ENCODE peak calls at places on chromosomes 1 and 21, in six cellular contexts. V is heart right ventricle, K is PC-3, L is uterus, Z is Peyer's patch, C is BE2C. N is an unnamed sample.

GRCh38 chr1:220962031-220962751 is 82.9 kb downstream of the HLX start:
- DNase-seq in V (no peak), K (peak), L (no peak), Z (no peak), C (no peak), N (no peak)

GRCh38 chr1:2476066-2476999 is at the start of gene PLCH2:
- DNase-seq in V (no peak), K (no peak), L (no peak), Z (no peak), C (no peak), N (no peak)

GRCh38 chr1:42824481-42825057 is 7.4 kb upstream of the SVBP start:
- DNase-seq in V (no peak), K (no peak), L (no peak), Z (no peak), C (no peak), N (no peak)

GRCh38 chr1:225946082-225946620 is 5.1 kb upstream of the LEFTY2 start:
- DNase-seq in V (no peak), K (no peak), L (no peak), Z (no peak), C (no peak), N (no peak)

GRCh38 chr21:25956993-25957714 is 213.4 kb downstream of the APP start:
- DNase-seq in V (no peak), K (peak), L (no peak), Z (no peak), C (no peak), N (no peak)

GRCh38 chr1:25664800-25665199 is 48.2 kb downstream of the MAN1C1 start:
- DNase-seq in V (no peak), K (no peak), L (no peak), Z (no peak), C (no peak), N (no peak)

GRCh38 chr1:178011101-178011828 is 41.4 kb upstream of the SEC16B start:
- DNase-seq in V (no peak), K (peak), L (no peak), Z (no peak), C (no peak), N (no peak)

GRCh38 chr1:119587328-119587727 is 60.7 kb downstream of the ZNF697 start:
- DNase-seq in V (no peak), K (peak), L (no peak), Z (no peak), C (no peak), N (no peak)

GRCh38 chr1:54991939-54992338 is 6.8 kb upstream of the BSND start:
- DNase-seq in V (no peak), K (no peak), L (no peak), Z (no peak), C (no peak), N (no peak)

GRCh38 chr1:165632152-165632469 is 1.1 kb downstream of the MGST3 start:
- DNase-seq in V (no peak), K (no peak), L (no peak), Z (peak), C (no peak), N (no peak)

GRCh38 chr1:165634154-165634921 is 3.3 kb downstream of the MGST3 start:
- DNase-seq in V (no peak), K (no peak), L (no peak), Z (no peak), C (no peak), N (no peak)

GRCh38 chr1:165635329-165635728 is 4.3 kb downstream of the MGST3 start:
- DNase-seq in V (no peak), K (no peak), L (no peak), Z (no peak), C (no peak), N (no peak)

GRCh38 chr1:165632491-165632890 is 1.5 kb downstream of the MGST3 start:
- DNase-seq in V (no peak), K (no peak), L (no peak), Z (no peak), C (no peak), N (no peak)

GRCh38 chr1:165633624-165634023 is 2.6 kb downstream of the MGST3 start:
- DNase-seq in V (no peak), K (peak), L (no peak), Z (no peak), C (no peak), N (no peak)
- H3K4me3 ChIP-seq in V (peak), K (peak), L (no peak), Z (no peak), C (no peak), N (peak)

GRCh38 chr1:39957299-39958020 is 2.5 kb downstream of the MFSD2A start:
- DNase-seq in V (no peak), K (no peak), L (no peak), Z (no peak), C (no peak), N (no peak)
- H3K4me3 ChIP-seq in V (no peak), K (no peak), L (no peak), Z (no peak), C (no peak), N (no peak)

GRCh38 chr1:52602328-52603300 is at the start of gene GPX7:
- DNase-seq in V (peak), K (no peak), L (peak), Z (peak), C (peak), N (no peak)
- H3K4me3 ChIP-seq in V (peak), K (no peak), L (peak), Z (peak), C (peak), N (peak)

GRCh38 chr1:70085451-70085850 is 119.9 kb downstream of the LRRC40 start:
- DNase-seq in V (no peak), K (peak), L (no peak), Z (no peak), C (no peak), N (no peak)
- H3K4me3 ChIP-seq in V (no peak), K (no peak), L (no peak), Z (no peak), C (no peak), N (no peak)

GRCh38 chr21:42760977-42761751 is 107.7 kb downstream of the PDE9A start:
- DNase-seq in V (no peak), K (no peak), L (no peak), Z (peak), C (peak), N (no peak)

GRCh38 chr21:42760361-42760970 is 107.0 kb downstream of the PDE9A start:
- DNase-seq in V (no peak), K (no peak), L (no peak), Z (no peak), C (no peak), N (no peak)

GRCh38 chr21:42757826-42758655 is 104.6 kb downstream of the PDE9A start:
- DNase-seq in V (no peak), K (no peak), L (no peak), Z (peak), C (no peak), N (no peak)

GRCh38 chr21:42758721-42759593 is 105.5 kb downstream of the PDE9A start:
- DNase-seq in V (no peak), K (no peak), L (no peak), Z (peak), C (no peak), N (no peak)

GRCh38 chr21:42759594-42759927 is 106.1 kb downstream of the PDE9A start:
- DNase-seq in V (no peak), K (no peak), L (no peak), Z (no peak), C (no peak), N (no peak)
- H3K4me3 ChIP-seq in V (no peak), K (no peak), L (no peak), Z (no peak), C (no peak), N (no peak)

GRCh38 chr21:39082656-39083376 is 100.4 kb downstream of the PSMG1 start:
- DNase-seq in V (no peak), K (peak), L (peak), Z (peak), C (no peak), N (no peak)
- H3K4me3 ChIP-seq in V (no peak), K (peak), L (no peak), Z (no peak), C (no peak), N (peak)

DNA sequence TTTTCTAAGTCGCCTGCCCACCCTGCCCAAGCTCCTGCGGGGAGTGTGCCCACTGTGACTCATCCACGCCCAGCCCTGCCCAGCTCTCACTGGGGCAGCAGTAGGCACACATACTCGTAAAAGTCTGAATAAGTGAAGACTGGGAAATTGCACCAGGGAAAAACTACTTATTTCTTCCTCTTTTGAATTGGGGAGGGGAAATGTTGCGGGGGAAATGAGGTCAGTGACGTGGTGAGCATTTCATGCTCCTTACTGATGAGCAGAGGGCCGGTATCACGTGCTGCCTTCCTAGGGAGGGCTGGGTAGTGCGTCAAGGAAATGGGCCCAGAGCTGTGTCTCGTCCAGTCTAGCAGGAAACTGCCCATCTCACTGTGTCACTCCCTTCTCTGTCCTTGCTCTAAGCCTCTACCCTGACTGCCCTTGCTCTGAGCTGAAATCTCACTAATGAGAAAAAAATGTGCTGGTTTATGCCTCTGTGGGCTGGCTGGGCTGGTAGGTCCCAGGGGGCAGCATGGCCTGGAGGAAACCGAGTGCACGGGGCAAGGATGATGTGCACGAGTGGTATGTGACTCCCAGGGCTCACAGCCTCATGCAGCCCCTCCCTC is 13.5 kb upstream of the TNFRSF1B start:
- DNase-seq in V (no peak), K (peak), L (no peak), Z (no peak), C (peak), N (peak)
- H3K4me3 ChIP-seq in V (no peak), K (no peak), L (no peak), Z (no peak), C (no peak), N (no peak)

GRCh38 chr1:214270097-214270635 is 10.8 kb upstream of the SMYD2 start:
- DNase-seq in V (no peak), K (no peak), L (no peak), Z (no peak), C (no peak), N (no peak)
- H3K4me3 ChIP-seq in V (no peak), K (no peak), L (no peak), Z (no peak), C (no peak), N (no peak)